ENCODE peak calls at places on chromosomes 4 and X, in five cellular contexts. R is mucosa of descending colon, B is pancreas, D is IMR-90, Y is bronchial epithelial cell. G is an unnamed sample.

GRCh38 chrX:23341452-23341851 is 6.8 kb downstream of the PTCHD1 start:
- DNase-seq in B (peak), D (no peak), Y (no peak), R (peak), G (peak)

GRCh38 chr4:2914220-2915126 is 48.7 kb downstream of the NOP14 start:
- DNase-seq in B (no peak), D (no peak), Y (no peak), R (peak), G (no peak)

GRCh38 chr4:128958194-128958593 is 135.1 kb downstream of the SCLT1 start:
- DNase-seq in Y (no peak), D (peak), B (no peak), R (no peak), G (no peak)

GRCh38 chrX:13952581-13952980 is 77.1 kb downstream of the GEMIN8 start:
- DNase-seq in R (no peak), Y (no peak), B (no peak), D (no peak), G (no peak)

GRCh38 chr4:97984545-97985131 is 158.6 kb downstream of the STPG2 start:
- DNase-seq in Y (no peak), R (no peak), B (no peak), D (no peak), G (no peak)

GRCh38 chr4:4427478-4427870 is 40.6 kb downstream of the NSG1 start:
- DNase-seq in Y (no peak), D (no peak), B (no peak), R (no peak), G (peak)

GRCh38 chr4:157713342-157713741 is 459.5 kb downstream of the GASK1B start:
- DNase-seq in B (no peak), Y (peak), D (no peak), R (no peak), G (no peak)

GRCh38 chr4:68175562-68176155 is 46.0 kb upstream of the TMPRSS11F start:
- DNase-seq in R (no peak), Y (peak), D (peak), B (no peak), G (peak)

GRCh38 chrX:139194571-139195280 is 335.8 kb upstream of the F9 start:
- DNase-seq in D (no peak), R (peak), B (peak), Y (peak), G (no peak)

GRCh38 chr4:51880016-51880915 is 37.3 kb downstream of the DCUN1D4 start:
- DNase-seq in B (no peak), R (no peak), D (peak), Y (no peak), G (no peak)

GRCh38 chrX:34560180-34560579 is 96.9 kb downstream of the TMEM47 start:
- DNase-seq in Y (no peak), B (no peak), R (no peak), D (no peak), G (no peak)

GRCh38 chr4:87589531-87589930 is 18.8 kb upstream of the DSPP start:
- DNase-seq in B (no peak), D (peak), Y (peak), R (no peak), G (peak)

GRCh38 chr4:87093443-87094123 is 126.8 kb downstream of the KLHL8 start:
- DNase-seq in R (no peak), Y (peak), D (peak), B (no peak), G (peak)

GRCh38 chr4:124941267-124941666 is 228.7 kb upstream of the ANKRD50 start:
- DNase-seq in D (peak), R (no peak), B (no peak), Y (peak), G (peak)

GRCh38 chrX:106917830-106918500 is 2.2 kb upstream of the CLDN2 start:
- DNase-seq in B (no peak), Y (peak), R (no peak), D (peak), G (peak)

DNA sequence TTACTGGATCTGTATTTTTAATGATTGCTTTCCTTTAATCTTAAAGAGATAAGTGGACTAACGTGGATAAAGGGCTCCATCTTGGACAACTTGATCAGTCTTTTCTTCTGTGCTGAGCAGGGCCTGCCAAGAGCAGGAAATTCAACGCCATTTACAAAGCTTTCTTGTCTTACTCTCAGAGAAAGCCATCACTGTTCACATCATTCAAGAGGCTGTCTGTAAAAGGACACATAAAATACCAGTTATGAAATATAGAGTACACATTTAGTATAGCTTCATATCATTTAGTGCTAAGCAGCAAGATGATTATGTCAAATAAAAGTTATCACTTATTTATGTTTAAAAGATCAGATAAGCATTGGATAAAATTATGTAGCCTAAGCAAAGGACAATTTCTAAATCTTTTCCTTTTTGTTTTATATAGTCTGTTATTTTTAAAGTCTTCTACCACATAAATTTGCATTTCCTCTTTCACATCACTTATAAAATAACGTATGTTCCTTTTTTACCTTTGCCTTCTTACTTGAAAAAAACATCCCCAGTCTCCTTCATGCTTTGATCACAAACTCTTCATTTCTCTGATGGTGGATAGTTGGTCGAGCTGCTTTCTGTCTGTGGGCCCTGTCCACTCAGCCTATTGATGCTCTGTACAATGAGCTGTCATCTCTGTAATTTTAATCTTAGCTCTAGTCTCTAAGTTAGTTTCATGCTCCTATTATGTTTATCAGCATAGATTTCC is 2.1 kb upstream of the CCNG2 start:
- DNase-seq in D (no peak), R (no peak), B (no peak), Y (no peak), G (no peak)
- H3K4me3 ChIP-seq in D (no peak), R (no peak), B (no peak), Y (no peak), G (no peak)

DNA sequence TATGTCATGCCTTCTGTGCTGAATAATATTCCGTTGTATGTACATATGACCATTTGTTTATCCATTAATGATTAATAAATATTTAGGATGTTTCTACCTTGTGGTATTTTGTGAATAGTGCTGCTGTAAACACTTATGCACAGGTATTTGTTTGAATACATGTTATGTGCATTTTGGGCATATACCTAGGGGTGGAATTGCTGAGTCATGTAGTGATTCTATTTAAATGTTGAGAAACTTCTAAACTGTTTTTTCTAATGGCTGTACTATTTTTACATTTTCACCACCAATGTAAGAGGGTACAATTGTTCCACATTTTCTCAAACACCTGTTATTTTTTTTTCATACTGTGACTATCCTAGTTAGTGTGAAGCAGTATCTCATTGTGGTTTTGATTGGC is 1318.6 kb downstream of the TECRL start:
- DNase-seq in B (no peak), D (no peak), Y (no peak), R (no peak), G (no peak)
- TF ChIP-seq CTCF in B (no peak), D (no peak), Y (no peak), R (no peak), G (no peak)

DNA sequence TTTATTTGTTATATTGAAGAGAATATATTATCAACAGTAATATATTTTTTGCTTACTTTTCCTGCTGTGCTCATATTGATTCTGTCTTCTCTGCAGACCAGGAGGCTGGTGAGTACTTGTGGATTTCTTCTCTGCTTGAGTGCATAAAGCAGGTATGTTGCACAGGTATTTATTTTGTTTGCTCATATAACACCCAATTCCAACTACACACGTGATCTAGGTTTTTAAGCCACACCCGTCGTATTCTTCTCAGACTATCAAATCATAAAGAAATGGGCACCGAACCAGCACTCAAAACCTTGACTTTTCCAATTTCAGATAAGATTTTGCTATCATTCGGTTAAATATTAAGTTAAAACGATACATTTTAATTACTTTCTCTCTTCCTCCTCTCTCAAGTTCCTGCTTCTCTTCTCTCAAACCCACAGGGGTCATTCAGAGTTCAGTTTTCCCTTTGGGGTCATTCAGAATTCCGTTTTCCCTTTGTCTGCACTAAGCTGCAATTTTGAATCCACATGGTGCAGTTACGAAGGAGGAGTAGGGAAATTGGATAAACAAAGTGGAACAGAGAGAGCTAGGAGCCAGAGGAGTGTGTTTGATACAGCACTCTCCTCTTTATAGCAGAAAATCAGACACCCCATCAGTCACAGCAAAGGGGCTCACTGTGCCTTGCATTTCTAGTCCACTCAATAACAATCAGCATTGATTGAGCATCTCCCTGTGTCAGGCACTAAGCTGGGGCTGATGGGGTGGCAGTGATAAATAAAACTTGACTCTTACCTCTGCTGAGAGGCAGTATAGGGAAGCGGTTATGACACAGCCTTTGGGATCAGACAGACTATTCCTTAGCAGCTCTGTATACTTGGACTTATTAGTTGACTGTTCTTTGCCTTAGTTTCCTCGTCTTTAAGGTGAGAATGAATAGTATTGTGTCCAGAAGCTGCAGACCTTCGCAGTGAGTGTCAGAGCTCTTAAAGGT is at the start of gene ADH1C:
- DNase-seq in R (no peak), Y (peak), D (peak), B (no peak), G (no peak)
- H3K4me3 ChIP-seq in R (no peak), Y (no peak), D (no peak), B (no peak), G (no peak)

GRCh38 chrX:72604112-72604511 is 31.5 kb upstream of the HDAC8 start:
- DNase-seq in D (no peak), B (no peak), R (no peak), Y (no peak), G (no peak)

GRCh38 chrX:72604705-72605104 is 32.1 kb upstream of the HDAC8 start:
- DNase-seq in Y (peak), B (no peak), R (no peak), D (no peak), G (no peak)

GRCh38 chrX:72609313-72609712 is 36.7 kb upstream of the HDAC8 start:
- DNase-seq in R (no peak), D (peak), Y (peak), B (no peak), G (peak)
- TF ChIP-seq CTCF in R (no peak), D (no peak), Y (peak), B (no peak), G (no peak)

DNA sequence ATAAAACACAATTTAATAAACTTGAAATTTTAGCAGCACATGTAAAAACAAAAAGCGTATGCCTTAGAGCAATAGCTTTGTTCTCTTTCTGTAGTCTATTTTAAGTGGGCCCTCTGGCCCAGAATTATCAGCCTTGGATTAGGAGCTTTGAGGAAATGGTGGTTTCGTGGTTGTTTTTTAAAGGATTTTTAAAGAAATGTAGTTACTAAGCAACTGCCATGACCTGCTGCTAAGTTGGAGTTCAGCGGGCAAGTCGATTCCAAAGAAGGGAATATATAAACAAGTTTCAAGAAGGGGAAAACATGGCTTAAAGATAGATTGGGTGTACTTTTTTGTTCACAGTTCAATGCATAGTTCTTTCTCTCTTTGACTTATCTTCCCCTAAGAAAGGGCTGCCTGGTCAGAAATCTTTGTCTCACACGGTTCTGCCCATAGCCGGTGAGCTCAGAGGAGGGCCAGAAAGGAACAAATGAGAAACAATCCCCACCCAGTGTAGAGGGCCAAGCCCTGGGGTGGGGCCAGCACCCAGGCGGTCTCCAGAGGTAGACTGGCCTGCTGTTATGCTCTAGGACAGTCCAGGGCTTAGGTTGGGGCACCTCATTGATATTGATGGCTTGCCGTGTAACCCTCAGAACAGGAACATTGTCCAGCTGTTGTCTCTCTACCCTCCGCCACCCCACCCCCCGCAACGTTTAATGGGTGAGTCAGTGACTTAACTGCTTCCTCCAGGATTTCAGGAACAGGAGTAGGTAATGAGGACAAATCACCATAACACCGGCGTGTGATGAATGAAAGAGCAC is 32.5 kb downstream of the DLG3 start:
- DNase-seq in R (peak), B (peak), D (peak), Y (peak), G (peak)
- H3K4me3 ChIP-seq in R (no peak), B (no peak), D (no peak), Y (peak), G (no peak)

GRCh38 chr4:141079393-141079930 is 53.8 kb downstream of the RNF150 start:
- DNase-seq in B (no peak), R (no peak), Y (no peak), D (no peak), G (no peak)
- TF ChIP-seq CTCF in B (no peak), R (no peak), Y (no peak), D (no peak), G (no peak)